ENCODE peak calls at places on chromosome 1, in five cellular contexts. One of them, this sample, is unnamed.

GRCh38 chr1:40270152-40270834 is 12.3 kb downstream of the ZMPSTE24 start:
- DNase-seq in caudate nucleus: no peak
- DNase-seq in mammary epithelial cell: peak
- DNase-seq in HTR-8/SVneo: no peak
- DNase-seq in H9: no peak
- DNase-seq in this sample: no peak

GRCh38 chr1:19596065-19596718 is 47.9 kb upstream of the NBL1 start:
- DNase-seq in H9: no peak
- DNase-seq in HTR-8/SVneo: peak
- DNase-seq in caudate nucleus: no peak
- DNase-seq in mammary epithelial cell: no peak
- DNase-seq in this sample: no peak

GRCh38 chr1:23817633-23818032 is 7.6 kb downstream of the HMGCL start:
- DNase-seq in caudate nucleus: no peak
- DNase-seq in H9: no peak
- DNase-seq in mammary epithelial cell: no peak
- DNase-seq in HTR-8/SVneo: no peak
- DNase-seq in this sample: no peak

GRCh38 chr1:18657436-18658179 is 27.0 kb downstream of the PAX7 start:
- DNase-seq in H9: no peak
- DNase-seq in HTR-8/SVneo: no peak
- DNase-seq in caudate nucleus: no peak
- DNase-seq in mammary epithelial cell: no peak
- DNase-seq in this sample: no peak

GRCh38 chr1:206828765-206829164 is 36.7 kb upstream of the IL20 start:
- DNase-seq in mammary epithelial cell: no peak
- DNase-seq in H9: no peak
- DNase-seq in HTR-8/SVneo: no peak
- DNase-seq in caudate nucleus: no peak
- DNase-seq in this sample: no peak

GRCh38 chr1:45785583-45785982 is 17.8 kb upstream of the MAST2 start:
- DNase-seq in H9: no peak
- DNase-seq in caudate nucleus: no peak
- DNase-seq in HTR-8/SVneo: no peak
- DNase-seq in mammary epithelial cell: no peak
- DNase-seq in this sample: no peak

GRCh38 chr1:8026976-8027747 is 1.1 kb upstream of the ERRFI1 start:
- DNase-seq in HTR-8/SVneo: no peak
- DNase-seq in H9: peak
- DNase-seq in caudate nucleus: no peak
- DNase-seq in mammary epithelial cell: no peak
- DNase-seq in this sample: no peak

GRCh38 chr1:206643118-206643698 is 7.9 kb downstream of the DYRK3 start:
- DNase-seq in H9: no peak
- DNase-seq in mammary epithelial cell: no peak
- DNase-seq in HTR-8/SVneo: no peak
- DNase-seq in caudate nucleus: no peak
- DNase-seq in this sample: no peak

GRCh38 chr1:30942326-30942978 is 33.9 kb upstream of the SDC3 start:
- DNase-seq in mammary epithelial cell: no peak
- DNase-seq in caudate nucleus: no peak
- DNase-seq in HTR-8/SVneo: no peak
- DNase-seq in H9: no peak
- DNase-seq in this sample: no peak

GRCh38 chr1:202788800-202789199 is 19.4 kb downstream of the KDM5B start:
- DNase-seq in mammary epithelial cell: no peak
- DNase-seq in HTR-8/SVneo: no peak
- DNase-seq in caudate nucleus: no peak
- DNase-seq in H9: no peak
- DNase-seq in this sample: no peak

GRCh38 chr1:17184822-17185484 is 20.0 kb upstream of the PADI1 start:
- DNase-seq in mammary epithelial cell: no peak
- DNase-seq in HTR-8/SVneo: no peak
- DNase-seq in caudate nucleus: no peak
- DNase-seq in H9: no peak
- DNase-seq in this sample: peak

GRCh38 chr1:110647254-110647891 is 27.4 kb downstream of the KCNA3 start:
- DNase-seq in mammary epithelial cell: no peak
- DNase-seq in H9: no peak
- DNase-seq in caudate nucleus: no peak
- DNase-seq in HTR-8/SVneo: no peak
- DNase-seq in this sample: no peak

GRCh38 chr1:52139817-52140540 is 1.9 kb upstream of the ZFYVE9 start:
- DNase-seq in mammary epithelial cell: peak
- DNase-seq in H9: no peak
- DNase-seq in caudate nucleus: no peak
- DNase-seq in HTR-8/SVneo: peak
- DNase-seq in this sample: no peak